ENCODE peak calls at places on chromosomes 3 and 15, in six cellular contexts. Y is HCEC 1CT, D is cerebellar cortex, B is amniotic stem cell, S is Ammon's horn, Z is ovary. J is an unnamed sample.
A peak's percentile ranks its signal among the peaks of the same experiment; 100 is the strongest.

GRCh38 chr3:127370906-127371305 is 83.1 kb upstream of the PRR20G start:
- DNase-seq in Y (no peak), D (no peak), B (no peak), S (no peak), Z (no peak), J (no peak)

GRCh38 chr3:106058485-106058884 is 189.7 kb upstream of the CBLB start:
- DNase-seq in Y (no peak), D (no peak), B (no peak), S (no peak), Z (no peak), J (no peak)

GRCh38 chr3:139329364-139329850 is 14.4 kb upstream of the MRPS22 start:
- DNase-seq in Y (peak; percentile 73), D (peak; percentile 62), B (peak; percentile 67), S (peak; percentile 83), Z (peak; percentile 89), J (no peak)

GRCh38 chr15:96122077-96123027 is 208.1 kb upstream of the NR2F2 start:
- DNase-seq in Y (peak; percentile 68), D (peak; percentile 21), B (no peak), S (no peak), Z (no peak), J (no peak)

GRCh38 chr15:49063402-49064280 is 17.4 kb upstream of the SECISBP2L start:
- DNase-seq in Y (no peak), D (no peak), B (no peak), S (no peak), Z (no peak), J (no peak)

GRCh38 chr3:134748698-134749097 is 46.4 kb upstream of the EPHB1 start:
- DNase-seq in Y (no peak), D (no peak), B (no peak), S (no peak), Z (no peak), J (no peak)

GRCh38 chr15:63075072-63075995 is 32.8 kb downstream of the TPM1 start:
- DNase-seq in Y (no peak), D (no peak), B (no peak), S (no peak), Z (no peak), J (no peak)

GRCh38 chr15:77588126-77588525 is 44.6 kb downstream of the LINGO1 start:
- DNase-seq in Y (no peak), D (no peak), B (no peak), S (no peak), Z (no peak), J (no peak)

J was measured in BJ.